ENCODE peak calls at places on chromosome 16, in four cellular contexts. P, L, H and O are unnamed samples. For H3K27me3, the result is how much of the 10 kb centered on the place peaks cover.

GRCh38 chr16:26301516-26301915 is 609.8 kb downstream of the HS3ST4 start:
- DNase-seq in P (no peak), L (no peak), H (no peak), O (no peak)

GRCh38 chr16:77238593-77238992 is 39.4 kb downstream of the SYCE1L start:
- DNase-seq in P (no peak), L (no peak), H (no peak), O (no peak)

GRCh38 chr16:82699711-82700495 is 73.1 kb downstream of the CDH13 start:
- DNase-seq in P (no peak), L (no peak), H (peak), O (no peak)

GRCh38 chr16:67641779-67642708 is 2.9 kb upstream of the CARMIL2 start:
- DNase-seq in P (no peak), L (no peak), H (no peak), O (no peak)

GRCh38 chr16:66988197-66988788 is at the start of gene CES4A:
- DNase-seq in P (no peak), L (no peak), H (no peak), O (no peak)

GRCh38 chr16:22397931-22398330 is 23.5 kb upstream of the CDR2 start:
- DNase-seq in P (no peak), L (no peak), H (no peak), O (no peak)

GRCh38 chr16:3642397-3643094 is 11.9 kb upstream of the DNASE1 start:
- DNase-seq in P (no peak), L (no peak), H (no peak), O (no peak)

GRCh38 chr16:90008708-90009145 is 10.5 kb downstream of the DBNDD1 start:
- DNase-seq in P (no peak), L (no peak), H (no peak), O (no peak)

GRCh38 chr16:10502766-10503165 is 77.6 kb downstream of the EMP2 start:
- DNase-seq in P (no peak), L (no peak), H (no peak), O (no peak)

GRCh38 chr16:29779474-29779873 is 1.4 kb downstream of the ZG16 start:
- DNase-seq in P (no peak), L (peak), H (no peak), O (no peak)

GRCh38 chr16:50841081-50841886 is 99.4 kb downstream of the CYLD start:
- DNase-seq in P (no peak), L (peak), H (no peak), O (no peak)

GRCh38 chr16:31077592-31078199 is 3.5 kb downstream of the ZNF646 start:
- DNase-seq in P (peak), L (no peak), H (no peak), O (no peak)

GRCh38 chr16:52618753-52619497 is 72.0 kb upstream of the TOX3 start:
- DNase-seq in P (no peak), L (no peak), H (no peak), O (no peak)

GRCh38 chr16:10511829-10512228 is 68.6 kb downstream of the EMP2 start:
- DNase-seq in P (no peak), L (no peak), H (no peak), O (no peak)

GRCh38 chr16:19239756-19240155 is 45.8 kb upstream of the CLEC19A start:
- DNase-seq in P (no peak), L (no peak), H (no peak), O (no peak)

GRCh38 chr16:29742683-29743275 is 3.0 kb downstream of the C16orf54 start:
- DNase-seq in P (no peak), L (no peak), H (no peak), O (no peak)

GRCh38 chr16:27321013-27321960 is 7.5 kb downstream of the IL4R start:
- DNase-seq in P (no peak), L (no peak), H (no peak), O (no peak)

GRCh38 chr16:2744711-2745110 is 7.7 kb upstream of the SRRM2 start:
- DNase-seq in P (no peak), L (no peak), H (no peak), O (no peak)

GRCh38 chr16:47666434-47666833 is 205.3 kb downstream of the PHKB start:
- DNase-seq in P (no peak), L (no peak), H (no peak), O (no peak)

GRCh38 chr16:83586036-83586810 is 221.6 kb upstream of the HSBP1 start:
- DNase-seq in P (no peak), L (no peak), H (no peak), O (no peak)

GRCh38 chr16:53678756-53679334 is 24.8 kb downstream of the RPGRIP1L start:
- DNase-seq in P (no peak), L (no peak), H (no peak), O (no peak)

GRCh38 chr16:5616841-5617240 is 519.2 kb upstream of the EEF2KMT start:
- DNase-seq in P (no peak), L (no peak), H (no peak), O (no peak)

GRCh38 chr16:85420501-85421337 is 192.4 kb upstream of the GSE1 start:
- DNase-seq in P (peak), L (peak), H (peak), O (no peak)

GRCh38 chr16:3963886-3964685 is 83.6 kb upstream of the CREBBP start:
- DNase-seq in P (no peak), L (no peak), H (no peak), O (no peak)

GRCh38 chr16:57610611-57611010 is 17.8 kb upstream of the ADGRG1 start:
- DNase-seq in P (no peak), L (no peak), H (no peak), O (no peak)

GRCh38 chr16:2482181-2483107 is 7.5 kb downstream of the TBC1D24 start:
- DNase-seq in P (no peak), L (no peak), H (peak), O (no peak)

GRCh38 chr16:3175157-3176153 is 12.5 kb upstream of the OR1F1 start:
- DNase-seq in P (no peak), L (peak), H (no peak), O (no peak)

GRCh38 chr16:57045694-57046381 is 46.5 kb upstream of the CPNE2 start:
- DNase-seq in P (no peak), L (peak), H (peak), O (peak)

GRCh38 chr16:27228621-27229501 is 25.5 kb downstream of the KDM8 start:
- DNase-seq in P (peak), L (no peak), H (no peak), O (no peak)

GRCh38 chr16:73053379-73054130 is 5.6 kb upstream of the ZFHX3 start:
- DNase-seq in P (no peak), L (peak), H (no peak), O (no peak)

GRCh38 chr16:73052441-73053030 is 4.6 kb upstream of the ZFHX3 start:
- DNase-seq in P (no peak), L (peak), H (no peak), O (no peak)

GRCh38 chr16:73054131-73054496 is 6.2 kb upstream of the ZFHX3 start:
- DNase-seq in P (no peak), L (no peak), H (no peak), O (no peak)

GRCh38 chr16:73051903-73052302 is 4.0 kb upstream of the ZFHX3 start:
- DNase-seq in P (no peak), L (no peak), H (no peak), O (no peak)

DNA sequence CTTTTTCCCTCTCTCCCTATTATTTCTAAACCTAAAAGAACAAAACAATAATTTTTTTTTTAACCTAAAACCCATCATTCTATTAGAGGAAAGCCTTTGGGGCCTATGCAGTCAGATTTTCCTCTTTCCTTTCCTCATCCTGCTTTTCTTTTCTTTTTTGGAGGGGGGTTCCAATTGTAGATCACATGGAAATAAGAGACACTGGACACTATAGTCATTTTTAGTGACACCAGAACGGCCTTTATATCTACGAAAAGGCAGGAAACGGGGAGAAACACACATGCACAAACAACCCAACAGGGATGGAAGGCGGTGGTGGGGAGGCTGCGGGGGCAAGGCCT is 5.1 kb upstream of the ZFHX3 start:
- DNase-seq in P (no peak), L (no peak), H (no peak), O (no peak)
- H3K27me3 ChIP-seq in P (under half), L (under half), H (under half), O (under half)

DNA sequence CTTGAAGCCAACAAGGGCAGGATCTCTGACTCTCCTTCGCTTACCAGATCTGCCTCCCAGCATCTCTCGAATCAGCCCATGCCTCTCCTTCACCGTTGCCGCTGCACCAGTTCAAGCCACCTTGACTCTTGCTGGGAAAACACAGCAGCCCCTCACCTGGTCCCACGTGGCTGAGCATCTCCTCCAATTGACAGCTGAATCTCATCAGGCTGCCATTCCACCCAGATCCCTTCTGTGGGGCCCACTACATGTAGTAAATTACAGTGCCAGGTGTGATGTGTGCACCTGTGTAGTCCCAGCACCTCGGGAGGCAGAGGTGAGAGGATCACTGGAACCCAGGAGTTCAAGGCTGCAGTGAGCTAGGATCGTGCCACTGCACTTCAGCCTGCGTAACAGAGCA is 37.8 kb upstream of the C16orf78 start:
- DNase-seq in P (no peak), L (no peak), H (no peak), O (no peak)
- H3K27me3 ChIP-seq in P (under half), L (under half), H (under half), O (under half)

DNA sequence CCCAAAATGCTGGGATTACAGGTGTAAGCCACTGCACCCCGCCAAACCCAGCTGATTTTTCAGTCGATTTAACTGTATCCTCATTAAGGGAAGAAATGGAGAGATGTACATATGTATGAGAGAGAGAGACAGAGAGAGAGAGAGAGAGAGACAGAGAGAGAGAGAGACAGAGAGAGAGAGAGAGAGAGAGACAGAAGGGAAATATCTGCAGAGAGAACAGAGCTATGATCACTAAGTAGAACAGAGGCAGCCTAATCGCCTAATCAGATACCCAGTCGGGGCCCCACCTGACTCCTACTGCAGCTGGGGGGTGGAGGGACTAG is 70.0 kb downstream of the RBBP6 start:
- DNase-seq in P (no peak), L (no peak), H (no peak), O (no peak)
- H3K27me3 ChIP-seq in P (under half), L (under half), H (under half), O (under half)

GRCh38 chr16:86503830-86504229 is 6.5 kb upstream of the FOXF1 start:
- DNase-seq in P (no peak), L (no peak), H (no peak), O (no peak)
- H3K27me3 ChIP-seq in P (half or more), L (half or more), H (under half), O (half or more)